ENCODE peak calls at places on chromosomes 11 and 22, in nine cellular contexts. L is trophoblast cell, Q is adrenal gland, V is transverse colon, A is neural progenitor cell, Y is testis, H is kidney, W is cardiac muscle cell, D is A673. C is an unnamed sample.

GRCh38 chr22:44707752-44708151 is 5.7 kb downstream of the PRR5 start:
- DNase-seq in L (no peak), Q (no peak), V (no peak), A (no peak), Y (no peak), H (no peak), W (no peak), D (no peak), C (no peak)

GRCh38 chr22:49866646-49867045 is 13.0 kb downstream of the ZBED4 start:
- DNase-seq in L (no peak), Q (no peak), V (no peak), A (no peak), Y (no peak), H (no peak), W (no peak), D (no peak), C (no peak)

GRCh38 chr22:17791196-17791595 is 16.9 kb upstream of the BID start:
- DNase-seq in L (no peak), Q (no peak), V (no peak), A (no peak), Y (no peak), H (no peak), W (no peak), D (no peak), C (no peak)

GRCh38 chr11:25272214-25272613 is 775.4 kb downstream of the LUZP2 start:
- DNase-seq in L (no peak), Q (no peak), V (no peak), A (no peak), Y (no peak), H (no peak), W (no peak), D (no peak), C (no peak)

GRCh38 chr22:35509451-35509850 is 31.2 kb upstream of the RASD2 start:
- DNase-seq in L (no peak), Q (no peak), V (no peak), A (no peak), Y (no peak), H (no peak), W (no peak), D (no peak), C (no peak)

GRCh38 chr22:37486224-37486845 is at the start of gene MFNG:
- DNase-seq in L (peak), Q (peak), V (peak), A (peak), Y (peak), H (peak), W (peak), D (peak), C (peak)

GRCh38 chr11:18633256-18634139 is 644 bp downstream of the SPTY2D1 start:
- DNase-seq in L (no peak), Q (peak), V (peak), A (no peak), Y (peak), H (no peak), W (peak), D (peak), C (no peak)

GRCh38 chr11:596374-596773 is 19.4 kb downstream of the IRF7 start:
- DNase-seq in L (no peak), Q (no peak), V (no peak), A (no peak), Y (no peak), H (no peak), W (no peak), D (no peak), C (no peak)

GRCh38 chr22:31218565-31219262 is 6.6 kb downstream of the LIMK2 start:
- DNase-seq in L (no peak), Q (no peak), V (no peak), A (peak), Y (no peak), H (no peak), W (no peak), D (no peak), C (peak)

GRCh38 chr11:64856382-64857227 is 12.2 kb upstream of the CDC42BPG start:
- DNase-seq in L (peak), Q (peak), V (peak), A (no peak), Y (no peak), H (peak), W (peak), D (peak), C (peak)

GRCh38 chr11:73206751-73207280 is 11.3 kb upstream of the P2RY2 start:
- DNase-seq in L (no peak), Q (no peak), V (no peak), A (no peak), Y (no peak), H (no peak), W (no peak), D (no peak), C (peak)

GRCh38 chr11:15913261-15913660 is 443.1 kb downstream of the SOX6 start:
- DNase-seq in L (no peak), Q (no peak), V (no peak), A (no peak), Y (no peak), H (no peak), W (peak), D (peak), C (no peak)

GRCh38 chr11:102517670-102518069 is 12.9 kb downstream of the MMP7 start:
- DNase-seq in L (no peak), Q (no peak), V (no peak), A (no peak), Y (no peak), H (no peak), W (no peak), D (no peak), C (no peak)

GRCh38 chr22:27749597-27750225 is 51.8 kb downstream of the MN1 start:
- DNase-seq in L (no peak), Q (no peak), V (no peak), A (peak), Y (no peak), H (no peak), W (peak), D (no peak), C (no peak)

GRCh38 chr22:20239951-20240773 is 28.0 kb downstream of the RTN4R start:
- DNase-seq in L (no peak), Q (no peak), V (no peak), A (peak), Y (peak), H (no peak), W (peak), D (no peak), C (no peak)

GRCh38 chr22:40400173-40400572 is 29.8 kb downstream of the SGSM3 start:
- DNase-seq in L (no peak), Q (no peak), V (peak), A (no peak), Y (no peak), H (no peak), W (no peak), D (no peak), C (no peak)

GRCh38 chr11:108586600-108586999 is 7.0 kb downstream of the EXPH5 start:
- DNase-seq in L (no peak), Q (no peak), V (no peak), A (no peak), Y (no peak), H (no peak), W (no peak), D (no peak), C (no peak)

GRCh38 chr11:73241300-73241699 is 23.2 kb downstream of the P2RY2 start:
- DNase-seq in L (no peak), Q (no peak), V (no peak), A (no peak), Y (no peak), H (no peak), W (no peak), D (no peak), C (no peak)

GRCh38 chr11:134181707-134182106 is 42.1 kb downstream of the NCAPD3 start:
- DNase-seq in L (no peak), Q (no peak), V (no peak), A (no peak), Y (no peak), H (no peak), W (no peak), D (no peak), C (no peak)

GRCh38 chr11:107844041-107844440 is 14.5 kb downstream of the SLC35F2 start:
- DNase-seq in L (peak), Q (no peak), V (no peak), A (no peak), Y (no peak), H (no peak), W (peak), D (no peak), C (no peak)

GRCh38 chr11:88410636-88411035 is 73.1 kb upstream of the CTSC start:
- DNase-seq in L (no peak), Q (no peak), V (no peak), A (no peak), Y (no peak), H (no peak), W (no peak), D (no peak), C (no peak)

GRCh38 chr22:44870021-44870420 is 117.6 kb downstream of the ARHGAP8 start:
- DNase-seq in L (no peak), Q (no peak), V (no peak), A (peak), Y (no peak), H (peak), W (peak), D (peak), C (peak)

GRCh38 chr11:60753309-60753708 is 3.4 kb upstream of the MS4A15 start:
- DNase-seq in L (no peak), Q (no peak), V (no peak), A (no peak), Y (no peak), H (no peak), W (no peak), D (no peak), C (no peak)

GRCh38 chr11:67584205-67584880 is 731 bp downstream of the GSTP1 start:
- DNase-seq in L (peak), Q (peak), V (peak), A (peak), Y (peak), H (peak), W (peak), D (peak), C (no peak)

GRCh38 chr22:24807284-24807950 is 1.4 kb downstream of the SGSM1 start:
- DNase-seq in L (no peak), Q (peak), V (peak), A (peak), Y (peak), H (no peak), W (peak), D (no peak), C (no peak)

GRCh38 chr11:73334244-73335203 is 26.4 kb downstream of the ARHGEF17 start:
- DNase-seq in L (peak), Q (peak), V (peak), A (peak), Y (peak), H (peak), W (peak), D (peak), C (peak)

GRCh38 chr11:65487467-65488272 is 11.2 kb upstream of the MALAT1 start:
- DNase-seq in L (peak), Q (peak), V (peak), A (peak), Y (peak), H (peak), W (peak), D (peak), C (peak)

GRCh38 chr11:15888596-15889345 is 467.6 kb downstream of the SOX6 start:
- DNase-seq in L (no peak), Q (no peak), V (no peak), A (no peak), Y (no peak), H (no peak), W (no peak), D (no peak), C (no peak)

DNA sequence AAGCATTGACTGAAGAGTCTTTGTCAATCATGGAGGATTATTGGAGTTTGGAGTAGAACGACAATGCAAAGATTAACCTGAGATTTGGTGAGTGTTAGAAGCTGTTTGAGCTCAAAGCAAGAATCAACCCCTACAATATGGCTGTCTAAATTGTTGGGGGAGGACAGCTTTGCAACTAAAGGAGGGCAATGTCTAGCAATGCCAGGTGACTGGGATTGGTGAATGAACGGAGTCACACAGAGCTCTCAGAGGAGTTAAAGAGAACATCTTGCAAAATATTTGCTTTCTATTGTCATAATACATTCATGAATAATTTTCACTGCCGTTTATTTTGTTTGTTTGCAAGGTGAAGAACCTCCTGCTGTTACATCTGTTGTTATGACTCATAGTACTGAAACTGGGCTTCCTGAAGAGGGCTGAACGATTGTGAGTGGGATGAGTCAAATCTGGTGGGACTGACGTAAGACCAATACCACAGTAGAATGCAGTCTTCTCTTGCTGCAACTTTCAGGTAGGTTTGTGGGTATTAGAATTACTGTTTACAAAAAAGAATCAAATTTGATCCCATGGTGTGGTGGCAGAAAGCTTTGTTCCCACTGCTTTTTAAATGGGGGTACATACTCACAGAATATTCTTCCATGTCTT is 281.9 kb downstream of the CADM1 start:
- DNase-seq in L (peak), Q (peak), V (peak), A (peak), Y (no peak), H (no peak), W (peak), D (peak), C (no peak)
- H3K27ac ChIP-seq in L (no peak), Q (no peak), V (peak), A (no peak), Y (no peak), H (no peak), W (no peak), D (no peak), C (no peak)

GRCh38 chr22:34161724-34162123 is 241.4 kb upstream of the LARGE1 start:
- DNase-seq in L (no peak), Q (no peak), V (no peak), A (no peak), Y (no peak), H (no peak), W (no peak), D (no peak), C (no peak)

DNA sequence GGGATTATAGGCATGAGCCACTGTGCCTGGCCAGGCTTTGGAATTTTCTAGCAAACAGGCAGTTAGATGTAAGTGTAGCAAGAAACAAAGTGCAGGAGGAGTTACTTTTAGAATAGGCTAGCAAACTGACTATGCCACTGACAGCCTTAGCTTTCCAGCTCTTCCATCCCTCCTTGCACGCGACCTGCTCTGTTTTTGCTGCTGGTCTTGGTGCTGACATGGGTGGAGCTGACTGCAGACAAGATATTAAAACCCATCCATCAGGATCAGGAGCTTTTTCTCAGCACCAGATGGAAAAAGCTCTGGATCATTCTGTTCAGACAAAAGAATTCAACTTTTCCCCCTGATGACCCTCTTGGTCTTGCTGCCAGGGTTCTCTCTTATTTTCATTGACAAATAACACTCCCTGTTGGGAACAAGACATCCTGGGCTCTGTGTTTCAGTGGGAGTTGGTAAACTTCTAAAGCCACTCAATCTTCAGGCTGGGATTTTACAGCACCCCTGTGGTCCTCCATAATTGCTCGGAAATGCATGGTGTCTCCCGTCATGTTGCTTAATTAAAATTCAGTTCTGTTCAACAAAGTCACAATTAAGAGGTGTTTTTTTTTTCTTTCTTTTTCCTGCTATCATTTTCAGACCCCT is 240.0 kb upstream of the LARGE1 start:
- DNase-seq in L (no peak), Q (no peak), V (no peak), A (peak), Y (no peak), H (no peak), W (no peak), D (no peak), C (no peak)
- H3K27ac ChIP-seq in L (no peak), Q (no peak), V (no peak), A (peak), Y (no peak), H (no peak), W (no peak), D (no peak), C (no peak)

GRCh38 chr11:95918720-95919119 is 5.2 kb downstream of the MTMR2 start:
- DNase-seq in L (no peak), Q (no peak), V (no peak), A (no peak), Y (no peak), H (no peak), W (no peak), D (no peak), C (no peak)

GRCh38 chr11:95916049-95916448 is 7.9 kb downstream of the MTMR2 start:
- DNase-seq in L (no peak), Q (no peak), V (no peak), A (no peak), Y (no peak), H (no peak), W (no peak), D (no peak), C (no peak)

GRCh38 chr11:95919514-95919913 is 4.4 kb downstream of the MTMR2 start:
- DNase-seq in L (no peak), Q (no peak), V (no peak), A (no peak), Y (no peak), H (no peak), W (no peak), D (no peak), C (no peak)

GRCh38 chr11:95918056-95918455 is 5.9 kb downstream of the MTMR2 start:
- DNase-seq in L (no peak), Q (no peak), V (no peak), A (no peak), Y (no peak), H (no peak), W (no peak), D (no peak), C (no peak)

DNA sequence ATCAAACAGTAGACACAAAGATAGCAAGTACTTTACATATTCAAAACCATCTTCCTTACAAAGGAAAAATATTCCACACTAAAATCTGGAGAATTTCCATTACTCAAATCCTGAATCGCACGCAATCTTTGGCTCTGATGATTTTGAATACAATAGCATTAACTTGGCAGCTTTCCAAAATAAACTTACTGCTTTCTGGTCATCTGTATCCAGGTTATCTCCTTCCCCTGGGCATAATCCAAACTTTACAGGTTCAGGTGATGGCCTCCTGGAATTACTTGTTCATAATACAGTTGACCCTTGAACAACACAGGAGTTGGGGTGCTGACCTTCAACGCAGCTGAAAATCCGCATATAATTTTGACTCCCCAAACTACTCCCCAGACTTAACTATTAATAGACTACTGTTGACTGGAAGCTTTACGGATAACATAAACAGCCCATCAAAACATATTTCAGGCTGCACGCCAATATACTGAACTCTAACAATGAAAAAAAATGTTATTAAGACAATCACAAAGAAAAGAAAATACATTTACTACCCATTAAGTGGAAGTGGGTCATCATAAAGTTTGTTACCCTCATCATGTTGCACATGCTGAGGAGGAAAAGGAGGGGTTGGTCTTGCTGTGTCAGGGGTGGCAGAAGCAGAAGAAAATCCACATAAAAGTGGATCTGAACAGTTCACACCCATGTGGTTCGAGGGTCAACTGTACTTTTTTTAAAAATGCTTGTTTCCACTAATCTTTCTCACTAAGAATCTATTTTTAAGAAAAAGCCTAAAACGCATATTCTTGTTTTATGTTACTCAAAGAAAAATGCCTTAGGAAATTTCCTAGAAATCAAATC is 6.5 kb downstream of the MTMR2 start:
- DNase-seq in L (no peak), Q (no peak), V (no peak), A (no peak), Y (no peak), H (no peak), W (peak), D (no peak), C (no peak)
- H3K27ac ChIP-seq in L (no peak), Q (peak), V (no peak), A (no peak), Y (peak), H (no peak), W (no peak), D (no peak), C (no peak)

GRCh38 chr22:32822188-32822877 is 20.8 kb downstream of the TIMP3 start:
- DNase-seq in L (no peak), Q (no peak), V (no peak), A (no peak), Y (no peak), H (no peak), W (no peak), D (no peak), C (no peak)
- H3K27ac ChIP-seq in L (no peak), Q (peak), V (no peak), A (no peak), Y (no peak), H (no peak), W (no peak), D (no peak), C (no peak)

GRCh38 chr22:46465348-46465725 is 72.1 kb downstream of the CELSR1 start:
- DNase-seq in L (no peak), Q (no peak), V (no peak), A (no peak), Y (no peak), H (peak), W (no peak), D (no peak), C (no peak)
- H3K27ac ChIP-seq in L (no peak), Q (no peak), V (no peak), A (no peak), Y (no peak), H (no peak), W (peak), D (no peak), C (no peak)

GRCh38 chr11:85717360-85717927 is 31.4 kb upstream of the CCDC89 start:
- DNase-seq in L (no peak), Q (no peak), V (no peak), A (no peak), Y (no peak), H (no peak), W (no peak), D (no peak), C (no peak)
- H3K27ac ChIP-seq in L (no peak), Q (no peak), V (no peak), A (peak), Y (no peak), H (no peak), W (no peak), D (no peak), C (peak)

DNA sequence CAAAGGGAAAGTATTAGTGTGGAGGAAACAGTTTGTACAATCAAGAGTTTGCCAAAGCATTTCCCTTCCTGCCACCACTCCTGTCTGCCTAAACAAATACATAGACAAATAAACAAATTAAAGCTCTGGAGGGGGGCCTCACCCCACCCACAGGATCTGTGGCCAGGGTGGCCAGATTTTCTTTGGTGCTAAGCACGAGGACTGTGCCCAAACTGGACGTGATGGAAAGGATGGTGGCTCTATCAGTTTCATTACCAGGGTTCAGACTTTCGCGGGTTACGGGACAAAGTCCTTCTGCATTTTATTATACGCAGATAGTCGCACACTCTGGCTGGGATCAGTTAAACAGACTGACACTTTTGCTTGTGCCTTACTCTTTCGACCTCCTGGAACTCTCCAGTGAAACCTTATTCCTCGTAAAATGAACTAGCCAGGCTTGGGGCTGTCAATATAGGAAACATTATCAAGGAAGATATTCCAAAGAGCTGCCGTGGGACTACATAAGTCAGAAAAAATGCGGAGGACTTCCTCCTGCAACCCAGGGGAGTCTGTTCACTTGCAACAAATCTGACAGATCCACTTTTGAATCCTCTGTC is 11.2 kb downstream of the BARX2 start:
- DNase-seq in L (no peak), Q (no peak), V (peak), A (no peak), Y (no peak), H (no peak), W (peak), D (peak), C (no peak)
- H3K27ac ChIP-seq in L (peak), Q (no peak), V (peak), A (no peak), Y (no peak), H (no peak), W (no peak), D (peak), C (no peak)